ENCODE peak calls at places on chromosomes 11 and 22, in ten cellular contexts. J, M, A, E, P, D, Z, I, F and U are unnamed samples. For H3K4me1, the result is how much of the 10 kb centered on the place peaks cover.

GRCh38 chr11:66052664-66052982 is 459 bp downstream of the SF3B2 start:
- DNase-seq in M (no peak), P (no peak), J (no peak), I (no peak), Z (no peak), D (no peak), A (no peak), F (no peak), E (no peak), U (no peak)

GRCh38 chr11:17389205-17389956 is 922 bp upstream of the KCNJ11 start:
- DNase-seq in E (peak), A (peak), P (peak), D (peak), F (peak), Z (peak), M (peak), J (peak), I (peak), U (peak)

GRCh38 chr22:36027960-36028645 is 521 bp downstream of the RBFOX2 start:
- DNase-seq in F (peak), D (no peak), I (no peak), Z (no peak), P (peak), E (peak), J (no peak), A (peak), M (no peak), U (no peak)

GRCh38 chr22:45866398-45867117 is 110.4 kb downstream of the WNT7B start:
- DNase-seq in D (no peak), Z (peak), P (no peak), M (no peak), I (no peak), J (no peak), F (no peak), A (peak), E (no peak), U (no peak)

GRCh38 chr22:45917146-45917545 is 59.8 kb downstream of the WNT7B start:
- DNase-seq in F (no peak), A (no peak), E (no peak), P (no peak), Z (no peak), J (no peak), D (no peak), I (no peak), M (no peak), U (no peak)

GRCh38 chr11:102802341-102802740 is 4.4 kb upstream of the MMP1 start:
- DNase-seq in A (no peak), D (no peak), I (no peak), M (no peak), F (no peak), J (peak), P (no peak), Z (no peak), E (no peak), U (no peak)

GRCh38 chr22:27299181-27300085 is 502.1 kb downstream of the MN1 start:
- DNase-seq in F (no peak), M (no peak), P (no peak), J (peak), A (peak), Z (no peak), I (no peak), E (peak), D (no peak), U (no peak)

GRCh38 chr11:120715239-120715638 is 203.7 kb downstream of the GRIK4 start:
- DNase-seq in J (no peak), I (no peak), D (no peak), M (no peak), P (peak), E (peak), F (no peak), A (peak), Z (no peak), U (no peak)

GRCh38 chr22:50184004-50184461 is 1.7 kb upstream of the TRABD start:
- DNase-seq in P (no peak), F (peak), A (peak), I (peak), Z (no peak), D (no peak), E (no peak), J (peak), M (no peak), U (no peak)

GRCh38 chr11:57552479-57552878 is 15.0 kb downstream of the UBE2L6 start:
- DNase-seq in D (no peak), Z (no peak), E (peak), I (no peak), J (no peak), M (no peak), P (no peak), A (no peak), F (no peak), U (peak)

GRCh38 chr11:1049431-1049891 is 12.9 kb upstream of the MUC6 start:
- DNase-seq in A (no peak), Z (no peak), E (no peak), D (no peak), P (no peak), M (no peak), J (no peak), F (peak), I (peak), U (no peak)

GRCh38 chr22:46010177-46010867 is 33.4 kb upstream of the WNT7B start:
- DNase-seq in Z (no peak), I (peak), F (no peak), P (no peak), J (peak), M (no peak), A (no peak), D (no peak), E (no peak), U (no peak)

GRCh38 chr22:49006207-49007012 is 821.3 kb downstream of the BRD1 start:
- DNase-seq in I (no peak), D (no peak), A (no peak), Z (peak), P (no peak), E (no peak), J (no peak), M (no peak), F (no peak), U (no peak)

GRCh38 chr11:23729088-23729487 is 767.8 kb upstream of the LUZP2 start:
- DNase-seq in M (no peak), E (peak), F (no peak), D (no peak), J (peak), A (no peak), I (no peak), P (no peak), Z (no peak), U (no peak)

GRCh38 chr22:49294656-49295464 is 532.8 kb downstream of the BRD1 start:
- DNase-seq in M (no peak), E (no peak), P (no peak), J (no peak), A (no peak), Z (peak), D (no peak), F (no peak), I (peak), U (no peak)

GRCh38 chr22:36566720-36567119 is 37.8 kb upstream of the EIF3D start:
- DNase-seq in D (no peak), A (no peak), E (no peak), Z (no peak), J (no peak), P (no peak), I (no peak), M (no peak), F (no peak), U (no peak)

GRCh38 chr22:39144101-39144815 is 8.2 kb downstream of the CBX7 start:
- DNase-seq in A (peak), J (peak), Z (peak), P (peak), F (no peak), D (peak), E (peak), M (peak), I (peak), U (no peak)

GRCh38 chr22:32717337-32718240 is 83.9 kb upstream of the TIMP3 start:
- DNase-seq in Z (no peak), J (peak), E (no peak), A (no peak), F (no peak), M (no peak), P (no peak), D (no peak), I (no peak), U (no peak)

GRCh38 chr22:19478466-19479357 is at the start of gene UFD1:
- DNase-seq in D (peak), M (peak), A (peak), J (peak), E (peak), P (peak), I (peak), F (peak), Z (peak), U (peak)

GRCh38 chr11:3156661-3157311 is 8.3 kb downstream of the OSBPL5 start:
- DNase-seq in P (peak), D (no peak), F (no peak), Z (no peak), I (peak), J (no peak), E (no peak), M (no peak), A (no peak), U (no peak)

GRCh38 chr11:44179173-44179572 is 83.7 kb downstream of the EXT2 start:
- DNase-seq in I (no peak), D (no peak), F (no peak), A (no peak), Z (no peak), E (no peak), P (no peak), J (peak), M (no peak), U (no peak)

GRCh38 chr22:17057959-17058814 is 26.6 kb upstream of the IL17RA start:
- DNase-seq in E (peak), J (peak), I (peak), P (peak), F (peak), Z (peak), M (peak), A (peak), D (no peak), U (peak)

GRCh38 chr11:19995131-19995530 is 165.1 kb downstream of the DBX1 start:
- DNase-seq in D (no peak), A (no peak), E (no peak), P (no peak), M (no peak), Z (no peak), F (peak), J (peak), I (no peak), U (peak)

GRCh38 chr11:116607027-116607426 is 165.8 kb downstream of the BUD13 start:
- DNase-seq in M (no peak), I (no peak), E (no peak), A (peak), D (no peak), Z (no peak), P (no peak), J (no peak), F (no peak), U (no peak)

GRCh38 chr11:132082566-132082965 is 712.2 kb downstream of the NTM start:
- DNase-seq in P (no peak), I (no peak), F (no peak), M (no peak), Z (no peak), D (no peak), E (no peak), J (no peak), A (no peak), U (no peak)

GRCh38 chr22:19406846-19407245 is 24.7 kb downstream of the HIRA start:
- DNase-seq in A (no peak), D (no peak), I (no peak), Z (no peak), J (no peak), P (no peak), M (no peak), F (no peak), E (no peak), U (no peak)

GRCh38 chr11:103420593-103420992 is 311.4 kb downstream of the DYNC2H1 start:
- DNase-seq in M (no peak), J (peak), A (no peak), Z (no peak), P (no peak), F (no peak), D (no peak), E (no peak), I (no peak), U (no peak)

GRCh38 chr11:74780277-74780870 is 31.7 kb downstream of the RNF169 start:
- DNase-seq in A (no peak), Z (no peak), P (no peak), D (no peak), F (no peak), J (peak), E (no peak), M (no peak), I (no peak), U (no peak)

GRCh38 chr11:74776546-74776945 is 27.9 kb downstream of the RNF169 start:
- DNase-seq in A (no peak), M (no peak), D (no peak), P (no peak), J (no peak), Z (no peak), I (no peak), F (no peak), E (no peak), U (no peak)

GRCh38 chr11:74778581-74778980 is 29.9 kb downstream of the RNF169 start:
- DNase-seq in P (no peak), F (no peak), Z (no peak), J (no peak), M (no peak), D (no peak), I (no peak), E (no peak), A (no peak), U (no peak)

GRCh38 chr11:74777877-74778276 is 29.2 kb downstream of the RNF169 start:
- DNase-seq in F (no peak), E (no peak), D (no peak), Z (no peak), P (no peak), M (no peak), A (no peak), I (no peak), J (no peak), U (no peak)

GRCh38 chr11:74777038-74777437 is 28.4 kb downstream of the RNF169 start:
- DNase-seq in I (no peak), A (no peak), E (peak), F (no peak), Z (no peak), J (no peak), M (no peak), P (no peak), D (no peak), U (no peak)
- H3K4me1 ChIP-seq in I (under half), A (under half), E (under half), F (under half), Z (under half), J (under half), M (under half), P (under half), D (under half), U (under half)

DNA sequence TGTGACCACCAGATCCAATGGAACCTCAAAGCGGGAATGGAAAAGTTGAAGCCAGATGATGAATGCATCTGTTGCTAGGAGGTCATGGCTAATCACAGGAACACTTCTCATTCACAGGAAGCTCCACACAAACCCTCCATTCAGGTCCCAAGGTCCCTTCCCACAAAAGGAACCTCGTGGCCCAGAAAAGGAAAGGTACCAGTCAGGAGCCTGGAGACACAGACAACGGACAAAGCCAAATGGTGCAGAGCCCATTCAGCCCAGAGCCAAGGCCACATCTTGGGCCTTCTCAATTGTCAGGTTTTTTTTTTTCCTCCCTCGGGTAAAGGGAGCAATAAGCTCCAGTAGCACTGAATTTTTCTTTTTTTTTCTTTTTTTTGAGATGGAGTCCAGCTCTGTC is 87.0 kb downstream of the FAM168A start:
- DNase-seq in A (no peak), E (no peak), P (no peak), M (no peak), Z (no peak), J (no peak), I (no peak), D (no peak), F (no peak), U (no peak)
- H3K4me1 ChIP-seq in A (under half), E (under half), P (under half), M (under half), Z (under half), J (under half), I (under half), D (under half), F (under half), U (under half)

GRCh38 chr22:37569009-37569920 is 9.0 kb downstream of the CDC42EP1 start:
- DNase-seq in D (no peak), J (no peak), M (no peak), Z (peak), P (no peak), I (no peak), E (peak), F (peak), A (peak), U (peak)
- H3K4me1 ChIP-seq in D (under half), J (under half), M (under half), Z (under half), P (under half), I (under half), E (under half), F (under half), A (under half), U (half or more)

DNA sequence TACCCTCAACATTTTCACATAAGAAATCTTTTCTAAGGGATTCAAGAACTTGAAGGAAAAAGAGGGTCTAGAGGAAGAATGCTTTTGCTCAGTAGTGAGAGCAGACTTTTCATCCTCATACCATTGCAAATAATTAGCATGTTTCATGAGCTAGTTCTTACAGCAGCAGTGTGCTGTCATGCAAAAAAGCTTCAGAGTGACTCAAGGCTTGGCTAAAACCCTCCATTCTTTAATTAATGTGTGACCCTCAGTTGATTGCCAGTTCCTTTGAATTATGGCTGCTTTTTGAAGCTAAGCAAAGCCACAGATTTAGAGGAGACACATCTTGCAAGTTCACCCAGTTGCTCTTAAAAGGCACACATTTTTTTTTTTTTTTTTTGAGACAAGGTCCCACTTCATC is 36.6 kb upstream of the PCF11 start:
- DNase-seq in F (no peak), I (no peak), E (no peak), Z (no peak), P (no peak), D (no peak), M (no peak), A (no peak), J (peak), U (no peak)
- H3K4me1 ChIP-seq in F (under half), I (under half), E (under half), Z (under half), P (under half), D (under half), M (half or more), A (under half), J (under half), U (under half)

DNA sequence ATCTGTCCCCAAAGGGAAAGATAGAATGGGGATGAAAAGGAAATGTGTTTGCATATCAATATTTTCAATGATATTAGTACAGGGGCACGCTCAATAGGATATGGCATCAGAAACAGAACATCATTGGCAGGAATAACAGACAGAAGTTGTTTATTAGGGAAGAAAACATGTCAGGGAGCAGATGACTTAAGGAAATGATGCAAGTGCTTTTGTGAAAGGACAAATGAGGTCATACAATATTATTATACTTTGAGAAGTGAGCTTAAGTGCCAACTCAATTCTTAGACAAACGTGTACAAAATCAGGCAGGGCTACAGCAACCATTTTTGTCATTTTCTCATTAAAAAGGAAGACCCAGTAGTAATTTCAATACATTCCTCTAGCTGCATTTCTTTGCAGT is 388.4 kb downstream of the SOX6 start:
- DNase-seq in Z (no peak), A (no peak), I (no peak), P (no peak), D (no peak), E (no peak), M (no peak), F (no peak), J (peak), U (no peak)
- H3K4me1 ChIP-seq in Z (under half), A (under half), I (under half), P (under half), D (under half), E (under half), M (under half), F (under half), J (under half), U (under half)

GRCh38 chr11:128767518-128767917 is 73.6 kb downstream of the FLI1 start:
- DNase-seq in Z (no peak), J (peak), I (no peak), F (no peak), P (no peak), E (no peak), D (no peak), A (no peak), M (no peak), U (no peak)

GRCh38 chr11:128771102-128771501 is 77.2 kb downstream of the FLI1 start:
- DNase-seq in E (no peak), J (no peak), I (no peak), A (no peak), D (no peak), P (no peak), Z (no peak), F (no peak), M (no peak), U (no peak)

GRCh38 chr11:128765571-128766530 is 72.0 kb downstream of the FLI1 start:
- DNase-seq in A (no peak), D (no peak), F (no peak), E (no peak), J (peak), I (no peak), M (no peak), P (no peak), Z (no peak), U (no peak)

GRCh38 chr11:128766687-128767086 is 72.8 kb downstream of the FLI1 start:
- DNase-seq in P (no peak), A (no peak), Z (no peak), E (no peak), F (no peak), J (peak), I (no peak), D (no peak), M (no peak), U (no peak)

DNA sequence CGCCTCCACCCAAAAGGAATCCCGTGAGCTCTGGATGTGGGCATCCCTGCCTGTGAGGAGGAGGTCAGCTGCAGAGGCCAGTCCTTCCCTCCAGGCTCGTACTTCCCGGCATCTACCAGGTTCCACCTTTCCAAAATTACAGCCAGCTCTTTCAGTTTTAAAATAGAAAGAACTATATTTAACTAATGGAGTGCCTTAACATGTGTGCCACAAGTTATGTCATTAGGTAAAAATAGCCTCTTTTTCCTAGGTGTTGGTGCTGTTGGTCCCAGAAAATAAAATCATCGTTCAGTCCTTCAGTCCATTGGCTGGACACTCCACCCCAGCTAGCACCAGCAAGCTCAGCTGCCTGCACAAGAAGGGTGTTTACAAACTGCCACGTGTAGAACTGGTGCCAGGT is 75.0 kb downstream of the FLI1 start:
- DNase-seq in D (no peak), F (no peak), A (no peak), J (no peak), P (no peak), M (no peak), E (no peak), Z (no peak), I (no peak), U (no peak)
- H3K4me1 ChIP-seq in D (under half), F (under half), A (under half), J (under half), P (under half), M (under half), E (under half), Z (under half), I (under half), U (under half)

GRCh38 chr11:68470304-68470811 is 9.8 kb downstream of the PPP6R3 start:
- DNase-seq in I (no peak), Z (no peak), P (no peak), J (no peak), A (no peak), F (no peak), M (no peak), D (no peak), E (no peak), U (no peak)
- H3K4me1 ChIP-seq in I (under half), Z (under half), P (under half), J (under half), A (under half), F (under half), M (half or more), D (half or more), E (under half), U (under half)

GRCh38 chr11:64150051-64150450 is 15.9 kb downstream of the MACROD1 start:
- DNase-seq in J (no peak), D (no peak), M (no peak), I (no peak), Z (no peak), A (no peak), E (no peak), P (no peak), F (no peak), U (no peak)

GRCh38 chr11:64151337-64151736 is 14.6 kb downstream of the MACROD1 start:
- DNase-seq in P (no peak), A (no peak), F (no peak), D (no peak), I (no peak), Z (no peak), E (no peak), M (no peak), J (no peak), U (no peak)

GRCh38 chr11:64150481-64151239 is 15.3 kb downstream of the MACROD1 start:
- DNase-seq in I (no peak), Z (no peak), D (no peak), P (no peak), A (no peak), F (no peak), M (no peak), E (no peak), J (no peak), U (no peak)

GRCh38 chr11:64153831-64154230 is 12.1 kb downstream of the MACROD1 start:
- DNase-seq in A (peak), E (no peak), J (no peak), F (no peak), M (no peak), P (no peak), I (no peak), D (no peak), Z (no peak), U (no peak)

GRCh38 chr11:64152841-64153691 is 12.8 kb downstream of the MACROD1 start:
- DNase-seq in E (peak), Z (peak), A (peak), J (no peak), M (peak), P (peak), I (peak), F (peak), D (peak), U (no peak)
- H3K4me1 ChIP-seq in E (under half), Z (under half), A (under half), J (under half), M (under half), P (under half), I (under half), F (under half), D (under half), U (under half)